ENCODE peak calls at places on chromosomes 3 and 15, in seven cellular contexts. A is fibroblast of mammary gland, O is mesothelial cell of epicardium, D is psoas muscle, H is AG10803, F is thoracic aorta, P is body of pancreas. K is an unnamed sample.

GRCh38 chr3:185264849-185265553 is 11.2 kb upstream of the EHHADH start:
- DNase-seq in A (no peak), O (no peak), D (no peak), H (no peak), F (no peak), P (no peak), K (no peak)

GRCh38 chr3:136250862-136251460 is 821 bp downstream of the PCCB start:
- DNase-seq in A (peak; percentile 63), O (no peak), D (peak; percentile 85), H (peak; percentile 57), F (peak; percentile 10), P (peak; percentile 75), K (no peak)

GRCh38 chr3:100911956-100912355 is 81.3 kb downstream of the ABI3BP start:
- DNase-seq in A (no peak), O (no peak), D (no peak), H (no peak), F (no peak), P (no peak), K (no peak)

GRCh38 chr3:194265996-194266657 is 85.0 kb downstream of the CPN2 start:
- DNase-seq in A (no peak), O (no peak), D (no peak), H (no peak), F (no peak), P (peak; percentile 6), K (no peak)

GRCh38 chr15:88603885-88604284 is 17.3 kb upstream of the AEN start:
- DNase-seq in A (no peak), O (no peak), D (no peak), H (no peak), F (no peak), P (no peak), K (no peak)

GRCh38 chr3:196186661-196187573 is 24.3 kb downstream of the ZDHHC19 start:
- DNase-seq in A (no peak), O (no peak), D (peak; percentile 51), H (no peak), F (no peak), P (no peak), K (no peak)

GRCh38 chr3:126994661-126995161 is 11.8 kb downstream of the PLXNA1 start:
- DNase-seq in A (peak; percentile 56), O (no peak), D (peak; percentile 78), H (no peak), F (no peak), P (no peak), K (no peak)

GRCh38 chr3:110900583-110900982 is 171.0 kb upstream of the NECTIN3 start:
- DNase-seq in A (no peak), O (no peak), D (no peak), H (peak; percentile 92), F (no peak), P (no peak), K (peak; percentile 78)

GRCh38 chr3:134252766-134253165 is 2.1 kb upstream of the RYK start:
- DNase-seq in A (no peak), O (no peak), D (no peak), H (no peak), F (no peak), P (no peak), K (no peak)

GRCh38 chr15:101161656-101162055 is 90.2 kb downstream of the CHSY1 start:
- DNase-seq in A (no peak), O (no peak), D (no peak), H (no peak), F (no peak), P (no peak), K (no peak)

GRCh38 chr15:59115047-59115446 is 10.1 kb downstream of the CCNB2 start:
- DNase-seq in A (peak; percentile 15), O (no peak), D (no peak), H (peak; percentile 16), F (no peak), P (no peak), K (no peak)

GRCh38 chr3:120433662-120434331 is 17.0 kb downstream of the FSTL1 start:
- DNase-seq in A (no peak), O (no peak), D (no peak), H (no peak), F (no peak), P (no peak), K (no peak)

GRCh38 chr3:196813903-196814302 is 53.8 kb upstream of the SENP5 start:
- DNase-seq in A (peak; percentile 16), O (no peak), D (no peak), H (no peak), F (no peak), P (no peak), K (no peak)

GRCh38 chr15:85499498-85499897 is 119.1 kb downstream of the AKAP13 start:
- DNase-seq in A (no peak), O (no peak), D (no peak), H (no peak), F (no peak), P (no peak), K (no peak)

GRCh38 chr3:45597166-45597565 is 2.6 kb downstream of the LIMD1 start:
- DNase-seq in A (peak; percentile 81), O (no peak), D (peak; percentile 58), H (peak; percentile 46), F (no peak), P (no peak), K (no peak)

GRCh38 chr15:64507293-64507802 is 47.0 kb downstream of the ZNF609 start:
- DNase-seq in A (peak; percentile 81), O (no peak), D (peak; percentile 51), H (peak; percentile 70), F (peak; percentile 6), P (peak; percentile 78), K (peak; percentile 47)

GRCh38 chr15:91049378-91050127 is 27.2 kb upstream of the VPS33B start:
- DNase-seq in A (peak; percentile 71), O (no peak), D (no peak), H (peak; percentile 68), F (peak; percentile 14), P (peak; percentile 71), K (no peak)

GRCh38 chr3:4807381-4808280 is 171.6 kb upstream of the BHLHE40 start:
- DNase-seq in A (no peak), O (no peak), D (peak; percentile 70), H (no peak), F (no peak), P (no peak), K (no peak)

GRCh38 chr15:101025896-101026631 is 106.9 kb downstream of the LRRK1 start:
- DNase-seq in A (no peak), O (peak; percentile 1), D (no peak), H (no peak), F (no peak), P (no peak), K (no peak)

GRCh38 chr15:88028024-88028423 is 228.5 kb downstream of the NTRK3 start:
- DNase-seq in A (peak; percentile 1), O (no peak), D (no peak), H (no peak), F (no peak), P (no peak), K (no peak)

GRCh38 chr15:93829115-93829849 is 402.1 kb upstream of the MCTP2 start:
- DNase-seq in A (peak; percentile 83), O (no peak), D (no peak), H (peak; percentile 48), F (no peak), P (no peak), K (peak; percentile 78)

GRCh38 chr3:48960841-48961413 is 29.1 kb upstream of the P4HTM start:
- DNase-seq in A (peak; percentile 68), O (no peak), D (no peak), H (peak; percentile 29), F (no peak), P (no peak), K (no peak)

GRCh38 chr3:84141571-84141970 is 817.2 kb upstream of the CADM2 start:
- DNase-seq in A (no peak), O (no peak), D (no peak), H (no peak), F (no peak), P (no peak), K (no peak)
- TF ChIP-seq CTCF in A (no peak), O (no peak), D (no peak), H (no peak), F (no peak), P (no peak), K (no peak)

GRCh38 chr3:178443634-178444033 is 92.6 kb upstream of the KCNMB2 start:
- DNase-seq in A (peak; percentile 5), O (no peak), D (no peak), H (peak; percentile 30), F (no peak), P (no peak), K (no peak)
- TF ChIP-seq CTCF in A (no peak), O (no peak), D (peak; percentile 4), H (peak; percentile 44), F (no peak), P (peak; percentile 37), K (no peak)

DNA sequence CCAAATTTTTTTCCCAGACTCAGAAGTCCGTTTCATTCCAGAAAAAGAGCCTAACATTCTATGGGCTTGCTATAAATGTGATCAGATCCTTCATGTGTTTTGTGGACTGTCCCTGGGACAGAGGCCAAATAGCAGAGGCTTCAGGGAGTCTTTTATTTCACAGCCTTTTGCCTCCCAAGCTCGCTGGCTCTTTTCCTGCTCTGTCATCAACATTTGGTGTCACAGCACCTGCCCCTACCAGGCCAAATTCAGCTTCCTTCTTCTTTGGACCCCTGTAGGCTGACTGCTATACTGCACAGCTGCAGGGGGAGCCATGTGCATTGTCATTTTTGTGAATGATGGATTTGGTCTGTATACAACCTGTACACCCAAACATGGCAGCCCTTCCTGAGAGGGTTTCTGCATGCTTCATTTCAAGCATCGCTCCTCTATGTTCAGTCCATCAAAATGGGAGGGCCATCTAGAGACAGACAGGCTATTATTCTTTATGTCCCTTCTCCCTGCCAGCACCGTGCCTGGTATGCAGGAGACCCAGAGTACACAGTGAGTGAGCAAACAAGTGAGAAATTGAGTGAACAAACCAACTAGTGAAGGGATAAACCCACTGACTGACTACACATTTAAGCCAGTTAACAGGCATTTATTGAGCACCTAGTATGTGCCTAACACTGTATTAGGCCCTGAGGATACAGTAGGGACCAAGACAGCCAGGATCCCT is 17.9 kb upstream of the RPP14 start:
- DNase-seq in A (no peak), O (no peak), D (no peak), H (peak; percentile 4), F (no peak), P (no peak), K (no peak)
- TF ChIP-seq CTCF in A (no peak), O (no peak), D (peak; percentile 19), H (peak; percentile 1), F (no peak), P (no peak), K (no peak)

DNA sequence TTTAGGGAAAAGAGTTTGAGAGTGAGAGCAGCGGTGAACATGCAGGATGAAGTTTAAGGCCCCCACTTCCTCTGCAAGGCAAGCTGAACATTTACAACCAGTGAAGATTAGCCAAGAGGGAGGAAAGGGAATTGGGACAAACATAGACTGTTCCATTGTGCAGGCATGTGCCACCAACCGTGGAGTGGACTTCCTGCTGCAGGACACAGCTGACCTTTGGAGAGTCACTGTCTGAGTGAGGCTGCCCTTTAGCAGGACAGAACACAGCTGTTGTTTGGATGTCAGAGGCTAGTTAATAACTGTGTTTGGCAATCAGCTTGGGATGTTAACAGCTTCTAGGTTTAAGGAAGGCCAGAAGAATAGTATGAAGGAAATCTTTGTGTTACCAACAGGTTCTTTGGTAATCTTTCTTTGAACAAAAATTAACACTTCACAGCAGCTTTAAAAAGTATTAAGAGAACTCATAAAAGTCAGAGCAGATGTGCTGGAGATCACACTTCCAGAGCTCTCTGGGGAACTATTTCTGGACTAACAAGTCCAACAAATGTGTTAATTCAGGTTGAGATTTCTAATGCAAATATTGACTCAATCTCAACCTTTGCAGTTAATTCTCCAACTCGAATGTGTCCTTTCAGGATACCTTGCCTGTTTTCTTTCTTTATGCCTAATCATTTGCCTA is 31.4 kb downstream of the CTDSPL start:
- DNase-seq in A (no peak), O (no peak), D (peak; percentile 78), H (peak; percentile 23), F (no peak), P (peak; percentile 26), K (no peak)
- TF ChIP-seq CTCF in A (no peak), O (no peak), D (no peak), H (no peak), F (no peak), P (no peak), K (no peak)